ENCODE peak calls at places on chromosomes 1 and 21, in four cellular contexts. O, S, D and J are unnamed samples.

GRCh38 chr1:16026723-16027484 is 5.1 kb downstream of the CLCNKA start:
- DNase-seq in S (no peak), O (peak; percentile 88), D (no peak), J (no peak)

GRCh38 chr1:216075339-216075738 is 347.9 kb downstream of the USH2A start:
- DNase-seq in O (no peak), D (no peak), S (no peak), J (no peak)

GRCh38 chr1:241842565-241842964 is 5.4 kb upstream of the EXO1 start:
- DNase-seq in S (no peak), O (no peak), D (no peak), J (no peak)

GRCh38 chr1:3821004-3821933 is 25.0 kb upstream of the LRRC47 start:
- DNase-seq in S (no peak), D (no peak), O (no peak), J (no peak)

GRCh38 chr1:179591592-179592580 is at the start of gene TDRD5:
- DNase-seq in O (peak; percentile 41), S (no peak), D (no peak), J (no peak)

GRCh38 chr1:90613371-90613770 is 103.7 kb downstream of the BARHL2 start:
- DNase-seq in S (no peak), O (no peak), D (no peak), J (no peak)

GRCh38 chr1:107358611-107359342 is 217.9 kb downstream of the NTNG1 start:
- DNase-seq in O (no peak), S (no peak), D (no peak), J (no peak)

GRCh38 chr21:21547368-21547953 is 549.3 kb downstream of the NCAM2 start:
- DNase-seq in D (no peak), S (no peak), O (no peak), J (no peak)

GRCh38 chr1:65470766-65471165 is 50.3 kb downstream of the LEPR start:
- DNase-seq in O (no peak), S (no peak), D (no peak), J (no peak)

GRCh38 chr1:239678181-239678580 is 291.8 kb downstream of the CHRM3 start:
- DNase-seq in D (no peak), O (no peak), S (no peak), J (no peak)

GRCh38 chr1:83701396-83701795 is 297.5 kb downstream of the TTLL7 start:
- DNase-seq in O (no peak), D (no peak), S (no peak), J (no peak)

GRCh38 chr1:8671313-8671917 is 146.0 kb downstream of the RERE start:
- DNase-seq in D (peak; percentile 50), S (no peak), O (peak; percentile 69), J (no peak)

GRCh38 chr1:206703647-206704046 is 18.9 kb downstream of the MAPKAPK2 start:
- DNase-seq in D (peak; percentile 56), O (no peak), S (peak; percentile 60), J (no peak)

GRCh38 chr1:97384294-97384952 is 536.4 kb downstream of the DPYD start:
- DNase-seq in D (no peak), O (no peak), S (no peak), J (no peak)

GRCh38 chr1:76657618-76658017 is 209.7 kb upstream of the ST6GALNAC5 start:
- DNase-seq in S (no peak), O (no peak), D (no peak), J (no peak)

GRCh38 chr1:242454262-242455051 is 70.0 kb downstream of the PLD5 start:
- DNase-seq in D (peak; percentile 2), S (no peak), O (peak; percentile 52), J (no peak)

GRCh38 chr1:206002833-206003532 is at the start of gene RAB7B:
- DNase-seq in D (no peak), O (no peak), S (no peak), J (no peak)

GRCh38 chr1:53543130-53543770 is 84.1 kb downstream of the DMRTB1 start:
- DNase-seq in O (no peak), S (no peak), D (no peak), J (no peak)

GRCh38 chr1:19250629-19251304 is 557 bp downstream of the EMC1 start:
- DNase-seq in S (no peak), D (no peak), O (peak; percentile 56), J (no peak)

GRCh38 chr1:219279017-219279770 is 105.5 kb downstream of the LYPLAL1 start:
- DNase-seq in S (no peak), D (no peak), O (no peak), J (no peak)

GRCh38 chr1:26019641-26020315 is 1.8 kb upstream of the EXTL1 start:
- DNase-seq in D (no peak), S (no peak), O (no peak), J (no peak)

GRCh38 chr1:211604548-211604947 is 25.6 kb upstream of the SLC30A1 start:
- DNase-seq in O (no peak), D (no peak), S (no peak), J (no peak)

GRCh38 chr1:172537366-172537765 is 4.4 kb downstream of the SUCO start:
- DNase-seq in O (no peak), D (no peak), S (no peak), J (no peak)

GRCh38 chr1:154574715-154575114 is 7.1 kb downstream of the CHRNB2 start:
- DNase-seq in O (no peak), S (no peak), D (no peak), J (no peak)

GRCh38 chr1:95323117-95323516 is 89.1 kb downstream of the RWDD3 start:
- DNase-seq in D (no peak), S (no peak), O (no peak), J (no peak)

GRCh38 chr1:246537887-246538286 is 28.2 kb downstream of the TFB2M start:
- DNase-seq in O (no peak), S (no peak), D (no peak), J (no peak)

GRCh38 chr21:28928578-28929124 is 64.0 kb downstream of the LTN1 start:
- DNase-seq in S (no peak), D (no peak), O (no peak), J (no peak)

DNA sequence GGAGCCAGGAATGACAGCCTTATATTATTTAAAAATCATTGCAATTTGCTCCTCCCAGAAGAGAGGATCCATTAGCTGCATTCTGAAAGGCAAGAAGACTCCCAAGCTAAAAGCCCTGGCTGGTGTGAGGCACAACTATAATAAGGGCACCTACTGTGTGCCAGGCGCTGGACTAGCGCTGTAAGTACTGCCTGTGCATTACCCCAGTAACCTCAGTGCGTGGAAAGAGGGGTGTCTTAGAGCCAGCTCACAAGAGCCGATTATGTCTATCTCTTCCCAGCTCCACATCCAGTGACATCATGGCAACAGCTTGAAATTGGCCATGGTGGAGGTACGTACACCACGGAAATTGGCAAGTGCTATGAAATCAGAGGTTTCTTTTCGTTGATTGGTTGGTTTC is 141.7 kb upstream of the IRF2BP2 start:
- DNase-seq in D (no peak), O (no peak), S (no peak), J (no peak)
- TF ChIP-seq POLR2AphosphoS5 in D (no peak), O (no peak), S (no peak), J (no peak)

DNA sequence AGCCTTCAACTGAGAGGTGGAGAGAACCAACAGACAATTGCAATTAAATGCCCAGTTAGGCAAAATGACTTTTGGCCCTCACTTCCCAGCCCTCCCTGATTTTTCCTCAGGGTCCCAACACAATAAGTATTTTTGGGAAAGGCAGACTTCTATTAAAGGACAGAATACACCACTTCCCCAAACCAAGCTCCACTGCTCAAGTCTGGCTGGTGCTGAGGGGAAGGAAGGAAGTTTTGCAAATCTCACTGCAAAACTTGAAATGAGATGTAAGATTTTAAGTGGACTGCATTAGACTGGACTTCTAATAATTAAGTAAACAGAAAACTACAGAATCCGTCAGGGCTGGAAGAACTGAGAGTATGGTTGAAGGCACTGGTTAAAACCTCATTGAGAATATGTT is 32.2 kb upstream of the CD1D start:
- DNase-seq in O (no peak), S (no peak), D (peak; percentile 29), J (no peak)
- TF ChIP-seq SPI1 in O (no peak), S (no peak), D (peak; percentile 90), J (no peak)

GRCh38 chr1:44034423-44034822 is 3.2 kb upstream of the SLC6A9 start:
- DNase-seq in D (no peak), S (no peak), O (no peak), J (no peak)

GRCh38 chr1:44035726-44036408 is 4.6 kb upstream of the SLC6A9 start:
- DNase-seq in D (no peak), S (no peak), O (peak; percentile 98), J (no peak)

GRCh38 chr1:44037154-44037553 is 5.9 kb upstream of the SLC6A9 start:
- DNase-seq in D (no peak), O (no peak), S (no peak), J (no peak)

GRCh38 chr1:44034976-44035716 is 3.9 kb upstream of the SLC6A9 start:
- DNase-seq in S (no peak), O (no peak), D (no peak), J (no peak)

GRCh38 chr1:44036409-44037111 is 5.3 kb upstream of the SLC6A9 start:
- DNase-seq in S (no peak), O (peak; percentile 73), D (peak; percentile 69), J (no peak)
- TF ChIP-seq POLR2AphosphoS5 in S (no peak), O (peak; percentile 70), D (no peak), J (no peak)

GRCh38 chr1:57860931-57861600 is 437.2 kb upstream of the DAB1 start:
- DNase-seq in S (no peak), O (no peak), D (no peak), J (no peak)
- TF ChIP-seq SPI1 in S (no peak), O (no peak), D (no peak), J (no peak)